ENCODE peak calls at places on chromosomes 4 and X, in eight cellular contexts. One of them, this sample, is unnamed.

GRCh38 chr4:163395055-163395454 is 51.4 kb downstream of the NPY5R start:
- DNase-seq in cardiac fibroblast: peak; percentile 51
- DNase-seq in sigmoid colon: no peak
- DNase-seq in CD4-positive, alpha-beta T cell: no peak
- DNase-seq in activated naive CD8-positive, alpha-beta T cell treated with anti-CD3 and anti-CD28 coated beads, Interleukin-2, amount 50 U/mL, for 24 hours: no peak
- DNase-seq in activated CD8-positive, alpha-beta memory T cell treated with anti-CD3 and anti-CD28 coated beads, Interleukin-2, amount 50 U/mL, for 48 hours: no peak
- DNase-seq in nephron progenitor cell: no peak
- DNase-seq in uterus: no peak
- DNase-seq in this sample: no peak

GRCh38 chr4:54607067-54607466 is 50.7 kb upstream of the KIT start:
- DNase-seq in activated naive CD8-positive, alpha-beta T cell treated with anti-CD3 and anti-CD28 coated beads, Interleukin-2, amount 50 U/mL, for 24 hours: no peak
- DNase-seq in CD4-positive, alpha-beta T cell: no peak
- DNase-seq in nephron progenitor cell: no peak
- DNase-seq in sigmoid colon: no peak
- DNase-seq in activated CD8-positive, alpha-beta memory T cell treated with anti-CD3 and anti-CD28 coated beads, Interleukin-2, amount 50 U/mL, for 48 hours: no peak
- DNase-seq in cardiac fibroblast: no peak
- DNase-seq in uterus: no peak
- DNase-seq in this sample: no peak

GRCh38 chr4:100823066-100823992 is 305.5 kb upstream of the EMCN start:
- DNase-seq in activated naive CD8-positive, alpha-beta T cell treated with anti-CD3 and anti-CD28 coated beads, Interleukin-2, amount 50 U/mL, for 24 hours: no peak
- DNase-seq in sigmoid colon: no peak
- DNase-seq in cardiac fibroblast: peak; percentile 21
- DNase-seq in nephron progenitor cell: no peak
- DNase-seq in CD4-positive, alpha-beta T cell: no peak
- DNase-seq in uterus: no peak
- DNase-seq in activated CD8-positive, alpha-beta memory T cell treated with anti-CD3 and anti-CD28 coated beads, Interleukin-2, amount 50 U/mL, for 48 hours: no peak
- DNase-seq in this sample: no peak

GRCh38 chr4:68299492-68300457 is 50.1 kb downstream of the YTHDC1 start:
- DNase-seq in sigmoid colon: no peak
- DNase-seq in uterus: no peak
- DNase-seq in activated CD8-positive, alpha-beta memory T cell treated with anti-CD3 and anti-CD28 coated beads, Interleukin-2, amount 50 U/mL, for 48 hours: no peak
- DNase-seq in CD4-positive, alpha-beta T cell: no peak
- DNase-seq in nephron progenitor cell: no peak
- DNase-seq in cardiac fibroblast: no peak
- DNase-seq in activated naive CD8-positive, alpha-beta T cell treated with anti-CD3 and anti-CD28 coated beads, Interleukin-2, amount 50 U/mL, for 24 hours: peak; percentile 8
- DNase-seq in this sample: no peak

GRCh38 chr4:11596989-11597388 is 168.3 kb upstream of the HS3ST1 start:
- DNase-seq in sigmoid colon: no peak
- DNase-seq in activated naive CD8-positive, alpha-beta T cell treated with anti-CD3 and anti-CD28 coated beads, Interleukin-2, amount 50 U/mL, for 24 hours: no peak
- DNase-seq in nephron progenitor cell: no peak
- DNase-seq in uterus: no peak
- DNase-seq in CD4-positive, alpha-beta T cell: no peak
- DNase-seq in activated CD8-positive, alpha-beta memory T cell treated with anti-CD3 and anti-CD28 coated beads, Interleukin-2, amount 50 U/mL, for 48 hours: no peak
- DNase-seq in cardiac fibroblast: no peak
- DNase-seq in this sample: no peak

GRCh38 chrX:130741584-130741983 is 161.4 kb downstream of the ENOX2 start:
- DNase-seq in activated CD8-positive, alpha-beta memory T cell treated with anti-CD3 and anti-CD28 coated beads, Interleukin-2, amount 50 U/mL, for 48 hours: no peak
- DNase-seq in sigmoid colon: no peak
- DNase-seq in CD4-positive, alpha-beta T cell: no peak
- DNase-seq in nephron progenitor cell: no peak
- DNase-seq in cardiac fibroblast: no peak
- DNase-seq in activated naive CD8-positive, alpha-beta T cell treated with anti-CD3 and anti-CD28 coated beads, Interleukin-2, amount 50 U/mL, for 24 hours: no peak
- DNase-seq in uterus: no peak
- DNase-seq in this sample: no peak

GRCh38 chr4:38210396-38211114 is 250.4 kb downstream of the PTTG2 start:
- DNase-seq in activated naive CD8-positive, alpha-beta T cell treated with anti-CD3 and anti-CD28 coated beads, Interleukin-2, amount 50 U/mL, for 24 hours: no peak
- DNase-seq in uterus: no peak
- DNase-seq in sigmoid colon: no peak
- DNase-seq in cardiac fibroblast: peak; percentile 34
- DNase-seq in activated CD8-positive, alpha-beta memory T cell treated with anti-CD3 and anti-CD28 coated beads, Interleukin-2, amount 50 U/mL, for 48 hours: no peak
- DNase-seq in CD4-positive, alpha-beta T cell: no peak
- DNase-seq in nephron progenitor cell: no peak
- DNase-seq in this sample: no peak

GRCh38 chr4:138910201-138910913 is 105.2 kb upstream of the NOCT start:
- DNase-seq in activated naive CD8-positive, alpha-beta T cell treated with anti-CD3 and anti-CD28 coated beads, Interleukin-2, amount 50 U/mL, for 24 hours: no peak
- DNase-seq in CD4-positive, alpha-beta T cell: no peak
- DNase-seq in cardiac fibroblast: peak; percentile 60
- DNase-seq in activated CD8-positive, alpha-beta memory T cell treated with anti-CD3 and anti-CD28 coated beads, Interleukin-2, amount 50 U/mL, for 48 hours: no peak
- DNase-seq in sigmoid colon: no peak
- DNase-seq in nephron progenitor cell: no peak
- DNase-seq in uterus: no peak
- DNase-seq in this sample: no peak

GRCh38 chr4:117817316-117817715 is 217.0 kb upstream of the NDST3 start:
- DNase-seq in sigmoid colon: no peak
- DNase-seq in uterus: no peak
- DNase-seq in CD4-positive, alpha-beta T cell: no peak
- DNase-seq in cardiac fibroblast: no peak
- DNase-seq in activated CD8-positive, alpha-beta memory T cell treated with anti-CD3 and anti-CD28 coated beads, Interleukin-2, amount 50 U/mL, for 48 hours: no peak
- DNase-seq in activated naive CD8-positive, alpha-beta T cell treated with anti-CD3 and anti-CD28 coated beads, Interleukin-2, amount 50 U/mL, for 24 hours: no peak
- DNase-seq in nephron progenitor cell: no peak
- DNase-seq in this sample: no peak

GRCh38 chr4:110900206-110900769 is 277.4 kb upstream of the PITX2 start:
- DNase-seq in activated CD8-positive, alpha-beta memory T cell treated with anti-CD3 and anti-CD28 coated beads, Interleukin-2, amount 50 U/mL, for 48 hours: no peak
- DNase-seq in uterus: no peak
- DNase-seq in CD4-positive, alpha-beta T cell: no peak
- DNase-seq in activated naive CD8-positive, alpha-beta T cell treated with anti-CD3 and anti-CD28 coated beads, Interleukin-2, amount 50 U/mL, for 24 hours: no peak
- DNase-seq in sigmoid colon: no peak
- DNase-seq in nephron progenitor cell: no peak
- DNase-seq in cardiac fibroblast: no peak
- DNase-seq in this sample: no peak

GRCh38 chr4:39036172-39036571 is 4.0 kb upstream of the TMEM156 start:
- DNase-seq in cardiac fibroblast: peak; percentile 95
- DNase-seq in activated CD8-positive, alpha-beta memory T cell treated with anti-CD3 and anti-CD28 coated beads, Interleukin-2, amount 50 U/mL, for 48 hours: no peak
- DNase-seq in uterus: no peak
- DNase-seq in nephron progenitor cell: no peak
- DNase-seq in CD4-positive, alpha-beta T cell: no peak
- DNase-seq in sigmoid colon: no peak
- DNase-seq in activated naive CD8-positive, alpha-beta T cell treated with anti-CD3 and anti-CD28 coated beads, Interleukin-2, amount 50 U/mL, for 24 hours: no peak
- DNase-seq in this sample: no peak

GRCh38 chr4:147772459-147772969 is 40.6 kb downstream of the ARHGAP10 start:
- DNase-seq in cardiac fibroblast: peak; percentile 75
- DNase-seq in CD4-positive, alpha-beta T cell: no peak
- DNase-seq in activated CD8-positive, alpha-beta memory T cell treated with anti-CD3 and anti-CD28 coated beads, Interleukin-2, amount 50 U/mL, for 48 hours: no peak
- DNase-seq in uterus: no peak
- DNase-seq in sigmoid colon: no peak
- DNase-seq in nephron progenitor cell: no peak
- DNase-seq in activated naive CD8-positive, alpha-beta T cell treated with anti-CD3 and anti-CD28 coated beads, Interleukin-2, amount 50 U/mL, for 24 hours: no peak
- DNase-seq in this sample: no peak

GRCh38 chr4:98608343-98608742 is 50.1 kb downstream of the TSPAN5 start:
- DNase-seq in cardiac fibroblast: no peak
- DNase-seq in sigmoid colon: no peak
- DNase-seq in CD4-positive, alpha-beta T cell: no peak
- DNase-seq in nephron progenitor cell: no peak
- DNase-seq in activated naive CD8-positive, alpha-beta T cell treated with anti-CD3 and anti-CD28 coated beads, Interleukin-2, amount 50 U/mL, for 24 hours: no peak
- DNase-seq in uterus: no peak
- DNase-seq in activated CD8-positive, alpha-beta memory T cell treated with anti-CD3 and anti-CD28 coated beads, Interleukin-2, amount 50 U/mL, for 48 hours: no peak
- DNase-seq in this sample: no peak

GRCh38 chrX:48003758-48004457 is at the start of gene ZNF182:
- DNase-seq in activated naive CD8-positive, alpha-beta T cell treated with anti-CD3 and anti-CD28 coated beads, Interleukin-2, amount 50 U/mL, for 24 hours: peak; percentile 90
- DNase-seq in uterus: peak; percentile 92
- DNase-seq in CD4-positive, alpha-beta T cell: peak; percentile 85
- DNase-seq in cardiac fibroblast: peak; percentile 87
- DNase-seq in sigmoid colon: peak; percentile 97
- DNase-seq in activated CD8-positive, alpha-beta memory T cell treated with anti-CD3 and anti-CD28 coated beads, Interleukin-2, amount 50 U/mL, for 48 hours: peak; percentile 91
- DNase-seq in nephron progenitor cell: peak; percentile 94
- DNase-seq in this sample: peak; percentile 90

GRCh38 chr4:180054291-180054690 is 2188.9 kb upstream of the TENM3 start:
- DNase-seq in cardiac fibroblast: no peak
- DNase-seq in nephron progenitor cell: no peak
- DNase-seq in uterus: no peak
- DNase-seq in activated naive CD8-positive, alpha-beta T cell treated with anti-CD3 and anti-CD28 coated beads, Interleukin-2, amount 50 U/mL, for 24 hours: no peak
- DNase-seq in CD4-positive, alpha-beta T cell: no peak
- DNase-seq in sigmoid colon: no peak
- DNase-seq in activated CD8-positive, alpha-beta memory T cell treated with anti-CD3 and anti-CD28 coated beads, Interleukin-2, amount 50 U/mL, for 48 hours: no peak
- DNase-seq in this sample: no peak

GRCh38 chr4:139761461-139761860 is 95.8 kb downstream of the MGST2 start:
- DNase-seq in nephron progenitor cell: no peak
- DNase-seq in CD4-positive, alpha-beta T cell: no peak
- DNase-seq in sigmoid colon: no peak
- DNase-seq in cardiac fibroblast: peak; percentile 32
- DNase-seq in uterus: no peak
- DNase-seq in activated naive CD8-positive, alpha-beta T cell treated with anti-CD3 and anti-CD28 coated beads, Interleukin-2, amount 50 U/mL, for 24 hours: no peak
- DNase-seq in activated CD8-positive, alpha-beta memory T cell treated with anti-CD3 and anti-CD28 coated beads, Interleukin-2, amount 50 U/mL, for 48 hours: no peak
- DNase-seq in this sample: no peak

GRCh38 chr4:8319731-8320385 is 50.3 kb downstream of the HTRA3 start:
- DNase-seq in cardiac fibroblast: no peak
- DNase-seq in uterus: peak; percentile 76
- DNase-seq in nephron progenitor cell: no peak
- DNase-seq in CD4-positive, alpha-beta T cell: no peak
- DNase-seq in activated CD8-positive, alpha-beta memory T cell treated with anti-CD3 and anti-CD28 coated beads, Interleukin-2, amount 50 U/mL, for 48 hours: peak; percentile 23
- DNase-seq in activated naive CD8-positive, alpha-beta T cell treated with anti-CD3 and anti-CD28 coated beads, Interleukin-2, amount 50 U/mL, for 24 hours: no peak
- DNase-seq in sigmoid colon: peak; percentile 93
- DNase-seq in this sample: no peak

GRCh38 chr4:46445689-46446339 is 55.9 kb upstream of the GABRA2 start:
- DNase-seq in CD4-positive, alpha-beta T cell: no peak
- DNase-seq in activated CD8-positive, alpha-beta memory T cell treated with anti-CD3 and anti-CD28 coated beads, Interleukin-2, amount 50 U/mL, for 48 hours: no peak
- DNase-seq in sigmoid colon: no peak
- DNase-seq in cardiac fibroblast: peak; percentile 13
- DNase-seq in uterus: no peak
- DNase-seq in activated naive CD8-positive, alpha-beta T cell treated with anti-CD3 and anti-CD28 coated beads, Interleukin-2, amount 50 U/mL, for 24 hours: no peak
- DNase-seq in nephron progenitor cell: no peak
- DNase-seq in this sample: no peak

GRCh38 chrX:153844509-153845082 is 14.3 kb upstream of the PDZD4 start:
- DNase-seq in activated CD8-positive, alpha-beta memory T cell treated with anti-CD3 and anti-CD28 coated beads, Interleukin-2, amount 50 U/mL, for 48 hours: no peak
- DNase-seq in uterus: no peak
- DNase-seq in nephron progenitor cell: no peak
- DNase-seq in activated naive CD8-positive, alpha-beta T cell treated with anti-CD3 and anti-CD28 coated beads, Interleukin-2, amount 50 U/mL, for 24 hours: no peak
- DNase-seq in CD4-positive, alpha-beta T cell: no peak
- DNase-seq in cardiac fibroblast: no peak
- DNase-seq in sigmoid colon: no peak
- DNase-seq in this sample: no peak

GRCh38 chr4:6437682-6438264 is 34.6 kb downstream of the PPP2R2C start:
- DNase-seq in activated CD8-positive, alpha-beta memory T cell treated with anti-CD3 and anti-CD28 coated beads, Interleukin-2, amount 50 U/mL, for 48 hours: no peak
- DNase-seq in sigmoid colon: no peak
- DNase-seq in nephron progenitor cell: no peak
- DNase-seq in uterus: peak; percentile 74
- DNase-seq in activated naive CD8-positive, alpha-beta T cell treated with anti-CD3 and anti-CD28 coated beads, Interleukin-2, amount 50 U/mL, for 24 hours: no peak
- DNase-seq in CD4-positive, alpha-beta T cell: no peak
- DNase-seq in cardiac fibroblast: no peak
- DNase-seq in this sample: no peak

GRCh38 chr4:1191621-1192020 is 19.2 kb upstream of the SPON2 start:
- DNase-seq in activated CD8-positive, alpha-beta memory T cell treated with anti-CD3 and anti-CD28 coated beads, Interleukin-2, amount 50 U/mL, for 48 hours: no peak
- DNase-seq in sigmoid colon: peak; percentile 64
- DNase-seq in activated naive CD8-positive, alpha-beta T cell treated with anti-CD3 and anti-CD28 coated beads, Interleukin-2, amount 50 U/mL, for 24 hours: no peak
- DNase-seq in cardiac fibroblast: no peak
- DNase-seq in uterus: no peak
- DNase-seq in nephron progenitor cell: no peak
- DNase-seq in CD4-positive, alpha-beta T cell: no peak
- DNase-seq in this sample: peak; percentile 28

GRCh38 chrX:43581888-43582539 is 74.1 kb upstream of the MAOA start:
- DNase-seq in CD4-positive, alpha-beta T cell: no peak
- DNase-seq in activated naive CD8-positive, alpha-beta T cell treated with anti-CD3 and anti-CD28 coated beads, Interleukin-2, amount 50 U/mL, for 24 hours: no peak
- DNase-seq in activated CD8-positive, alpha-beta memory T cell treated with anti-CD3 and anti-CD28 coated beads, Interleukin-2, amount 50 U/mL, for 48 hours: no peak
- DNase-seq in nephron progenitor cell: no peak
- DNase-seq in uterus: no peak
- DNase-seq in cardiac fibroblast: peak; percentile 31
- DNase-seq in sigmoid colon: no peak
- DNase-seq in this sample: no peak

GRCh38 chrX:13028871-13029336 is 15.5 kb downstream of the FAM9C start:
- DNase-seq in activated naive CD8-positive, alpha-beta T cell treated with anti-CD3 and anti-CD28 coated beads, Interleukin-2, amount 50 U/mL, for 24 hours: no peak
- DNase-seq in cardiac fibroblast: peak; percentile 15
- DNase-seq in uterus: no peak
- DNase-seq in nephron progenitor cell: no peak
- DNase-seq in sigmoid colon: no peak
- DNase-seq in CD4-positive, alpha-beta T cell: no peak
- DNase-seq in activated CD8-positive, alpha-beta memory T cell treated with anti-CD3 and anti-CD28 coated beads, Interleukin-2, amount 50 U/mL, for 48 hours: no peak
- DNase-seq in this sample: no peak

GRCh38 chr4:188728359-188728758 is 589.1 kb downstream of the TRIML1 start:
- DNase-seq in activated CD8-positive, alpha-beta memory T cell treated with anti-CD3 and anti-CD28 coated beads, Interleukin-2, amount 50 U/mL, for 48 hours: no peak
- DNase-seq in uterus: no peak
- DNase-seq in activated naive CD8-positive, alpha-beta T cell treated with anti-CD3 and anti-CD28 coated beads, Interleukin-2, amount 50 U/mL, for 24 hours: no peak
- DNase-seq in nephron progenitor cell: no peak
- DNase-seq in cardiac fibroblast: no peak
- DNase-seq in sigmoid colon: no peak
- DNase-seq in CD4-positive, alpha-beta T cell: no peak
- DNase-seq in this sample: no peak

GRCh38 chr4:76523593-76523992 is 88.6 kb downstream of the SHROOM3 start:
- DNase-seq in uterus: no peak
- DNase-seq in cardiac fibroblast: no peak
- DNase-seq in activated CD8-positive, alpha-beta memory T cell treated with anti-CD3 and anti-CD28 coated beads, Interleukin-2, amount 50 U/mL, for 48 hours: no peak
- DNase-seq in nephron progenitor cell: no peak
- DNase-seq in activated naive CD8-positive, alpha-beta T cell treated with anti-CD3 and anti-CD28 coated beads, Interleukin-2, amount 50 U/mL, for 24 hours: no peak
- DNase-seq in CD4-positive, alpha-beta T cell: no peak
- DNase-seq in sigmoid colon: no peak
- DNase-seq in this sample: no peak

GRCh38 chrX:14697453-14697852 is 168.1 kb downstream of the GLRA2 start:
- DNase-seq in CD4-positive, alpha-beta T cell: no peak
- DNase-seq in nephron progenitor cell: peak; percentile 39
- DNase-seq in cardiac fibroblast: peak; percentile 25
- DNase-seq in activated CD8-positive, alpha-beta memory T cell treated with anti-CD3 and anti-CD28 coated beads, Interleukin-2, amount 50 U/mL, for 48 hours: peak; percentile 47
- DNase-seq in uterus: no peak
- DNase-seq in activated naive CD8-positive, alpha-beta T cell treated with anti-CD3 and anti-CD28 coated beads, Interleukin-2, amount 50 U/mL, for 24 hours: peak; percentile 9
- DNase-seq in sigmoid colon: no peak
- DNase-seq in this sample: peak; percentile 63

GRCh38 chr4:14403132-14403531 is 599.1 kb upstream of the CPEB2 start:
- DNase-seq in sigmoid colon: no peak
- DNase-seq in activated naive CD8-positive, alpha-beta T cell treated with anti-CD3 and anti-CD28 coated beads, Interleukin-2, amount 50 U/mL, for 24 hours: no peak
- DNase-seq in uterus: no peak
- DNase-seq in nephron progenitor cell: no peak
- DNase-seq in cardiac fibroblast: no peak
- DNase-seq in activated CD8-positive, alpha-beta memory T cell treated with anti-CD3 and anti-CD28 coated beads, Interleukin-2, amount 50 U/mL, for 48 hours: no peak
- DNase-seq in CD4-positive, alpha-beta T cell: no peak
- DNase-seq in this sample: no peak

GRCh38 chr4:181911420-181911819 is 331.8 kb upstream of the TENM3 start:
- DNase-seq in uterus: no peak
- DNase-seq in sigmoid colon: no peak
- DNase-seq in activated CD8-positive, alpha-beta memory T cell treated with anti-CD3 and anti-CD28 coated beads, Interleukin-2, amount 50 U/mL, for 48 hours: no peak
- DNase-seq in CD4-positive, alpha-beta T cell: no peak
- DNase-seq in nephron progenitor cell: no peak
- DNase-seq in cardiac fibroblast: peak; percentile 28
- DNase-seq in activated naive CD8-positive, alpha-beta T cell treated with anti-CD3 and anti-CD28 coated beads, Interleukin-2, amount 50 U/mL, for 24 hours: no peak
- DNase-seq in this sample: no peak

GRCh38 chr4:87838207-87838606 is 5.4 kb downstream of the MEPE start:
- DNase-seq in uterus: no peak
- DNase-seq in CD4-positive, alpha-beta T cell: no peak
- DNase-seq in nephron progenitor cell: peak; percentile 6
- DNase-seq in cardiac fibroblast: peak; percentile 40
- DNase-seq in sigmoid colon: no peak
- DNase-seq in activated CD8-positive, alpha-beta memory T cell treated with anti-CD3 and anti-CD28 coated beads, Interleukin-2, amount 50 U/mL, for 48 hours: no peak
- DNase-seq in activated naive CD8-positive, alpha-beta T cell treated with anti-CD3 and anti-CD28 coated beads, Interleukin-2, amount 50 U/mL, for 24 hours: no peak
- DNase-seq in this sample: no peak

GRCh38 chr4:6770581-6771228 is 11.8 kb upstream of the KIAA0232 start:
- DNase-seq in cardiac fibroblast: no peak
- DNase-seq in uterus: no peak
- DNase-seq in CD4-positive, alpha-beta T cell: no peak
- DNase-seq in activated CD8-positive, alpha-beta memory T cell treated with anti-CD3 and anti-CD28 coated beads, Interleukin-2, amount 50 U/mL, for 48 hours: no peak
- DNase-seq in nephron progenitor cell: no peak
- DNase-seq in activated naive CD8-positive, alpha-beta T cell treated with anti-CD3 and anti-CD28 coated beads, Interleukin-2, amount 50 U/mL, for 24 hours: no peak
- DNase-seq in sigmoid colon: peak; percentile 33
- DNase-seq in this sample: no peak

GRCh38 chr4:27703771-27704170 is 843.1 kb downstream of the STIM2 start:
- DNase-seq in sigmoid colon: no peak
- DNase-seq in activated CD8-positive, alpha-beta memory T cell treated with anti-CD3 and anti-CD28 coated beads, Interleukin-2, amount 50 U/mL, for 48 hours: no peak
- DNase-seq in nephron progenitor cell: no peak
- DNase-seq in activated naive CD8-positive, alpha-beta T cell treated with anti-CD3 and anti-CD28 coated beads, Interleukin-2, amount 50 U/mL, for 24 hours: no peak
- DNase-seq in CD4-positive, alpha-beta T cell: no peak
- DNase-seq in uterus: no peak
- DNase-seq in cardiac fibroblast: no peak
- DNase-seq in this sample: no peak

GRCh38 chr4:104531390-104531789 is 36.7 kb upstream of the CXXC4 start:
- DNase-seq in nephron progenitor cell: no peak
- DNase-seq in activated naive CD8-positive, alpha-beta T cell treated with anti-CD3 and anti-CD28 coated beads, Interleukin-2, amount 50 U/mL, for 24 hours: no peak
- DNase-seq in cardiac fibroblast: no peak
- DNase-seq in sigmoid colon: no peak
- DNase-seq in CD4-positive, alpha-beta T cell: no peak
- DNase-seq in uterus: no peak
- DNase-seq in activated CD8-positive, alpha-beta memory T cell treated with anti-CD3 and anti-CD28 coated beads, Interleukin-2, amount 50 U/mL, for 48 hours: no peak
- DNase-seq in this sample: no peak

GRCh38 chr4:129362685-129363274 is 266.8 kb downstream of the C4orf33 start:
- DNase-seq in CD4-positive, alpha-beta T cell: peak; percentile 4
- DNase-seq in uterus: peak; percentile 18
- DNase-seq in activated naive CD8-positive, alpha-beta T cell treated with anti-CD3 and anti-CD28 coated beads, Interleukin-2, amount 50 U/mL, for 24 hours: peak; percentile 52
- DNase-seq in nephron progenitor cell: peak; percentile 71
- DNase-seq in cardiac fibroblast: peak; percentile 83
- DNase-seq in sigmoid colon: no peak
- DNase-seq in activated CD8-positive, alpha-beta memory T cell treated with anti-CD3 and anti-CD28 coated beads, Interleukin-2, amount 50 U/mL, for 48 hours: peak; percentile 55
- DNase-seq in this sample: peak; percentile 26

GRCh38 chrX:149570668-149571067 is 16.6 kb downstream of the MAGEA9B start:
- DNase-seq in sigmoid colon: no peak
- DNase-seq in nephron progenitor cell: no peak
- DNase-seq in uterus: no peak
- DNase-seq in activated naive CD8-positive, alpha-beta T cell treated with anti-CD3 and anti-CD28 coated beads, Interleukin-2, amount 50 U/mL, for 24 hours: no peak
- DNase-seq in activated CD8-positive, alpha-beta memory T cell treated with anti-CD3 and anti-CD28 coated beads, Interleukin-2, amount 50 U/mL, for 48 hours: no peak
- DNase-seq in CD4-positive, alpha-beta T cell: no peak
- DNase-seq in cardiac fibroblast: peak; percentile 65
- DNase-seq in this sample: no peak